ENCODE peak calls at places on chromosomes 11 and 22, in six cellular contexts. Y, U, N, B, Z and P are unnamed samples. For H3K4me1, the result is how much of the 10 kb centered on the place peaks cover.

GRCh38 chr11:120682866-120683265 is 171.3 kb downstream of the GRIK4 start:
- DNase-seq in Y (no peak), U (no peak), N (no peak), B (no peak), Z (no peak), P (no peak)

GRCh38 chr11:44955019-44955738 is 4.5 kb upstream of the TP53I11 start:
- DNase-seq in Y (no peak), U (no peak), N (no peak), B (no peak), Z (peak), P (no peak)

GRCh38 chr11:27058456-27058855 is 17.8 kb downstream of the BBOX1 start:
- DNase-seq in Y (no peak), U (no peak), N (no peak), B (no peak), Z (no peak), P (no peak)

GRCh38 chr11:84313830-84314359 is 1027.7 kb upstream of the CCDC90B start:
- DNase-seq in Y (no peak), U (no peak), N (no peak), B (no peak), Z (no peak), P (no peak)

GRCh38 chr11:128551641-128552335 is 35.6 kb downstream of the ETS1 start:
- DNase-seq in Y (no peak), U (no peak), N (no peak), B (no peak), Z (no peak), P (no peak)

GRCh38 chr11:872799-873198 is 30.1 kb downstream of the TSPAN4 start:
- DNase-seq in Y (no peak), U (no peak), N (no peak), B (no peak), Z (no peak), P (no peak)

GRCh38 chr11:116605543-116605942 is 167.2 kb downstream of the BUD13 start:
- DNase-seq in Y (peak), U (no peak), N (no peak), B (no peak), Z (peak), P (no peak)

GRCh38 chr11:40759341-40759740 is 700.1 kb downstream of the LRRC4C start:
- DNase-seq in Y (no peak), U (no peak), N (no peak), B (no peak), Z (no peak), P (no peak)

GRCh38 chr22:31128156-31128555 is 5.4 kb downstream of the INPP5J start:
- DNase-seq in Y (no peak), U (no peak), N (no peak), B (no peak), Z (no peak), P (no peak)

GRCh38 chr11:32940865-32941264 is 48.3 kb downstream of the QSER1 start:
- DNase-seq in Y (no peak), U (no peak), N (no peak), B (no peak), Z (no peak), P (no peak)

GRCh38 chr11:121459413-121460041 is 6.8 kb upstream of the SORL1-AS1 start:
- DNase-seq in Y (no peak), U (no peak), N (no peak), B (no peak), Z (no peak), P (no peak)

GRCh38 chr22:49956418-49956770 is 4.2 kb upstream of the PIM3 start:
- DNase-seq in Y (no peak), U (no peak), N (no peak), B (no peak), Z (no peak), P (no peak)

GRCh38 chr11:25613899-25614298 is 718.0 kb upstream of the ANO3 start:
- DNase-seq in Y (no peak), U (no peak), N (no peak), B (no peak), Z (no peak), P (no peak)

GRCh38 chr11:131544591-131544990 is 174.2 kb downstream of the NTM start:
- DNase-seq in Y (peak), U (no peak), N (no peak), B (no peak), Z (no peak), P (no peak)

GRCh38 chr11:70470127-70470526 is 71.8 kb downstream of the CTTN start:
- DNase-seq in Y (no peak), U (no peak), N (no peak), B (no peak), Z (no peak), P (no peak)

GRCh38 chr11:62713343-62713742 is 5.9 kb downstream of the GNG3 start:
- DNase-seq in Y (no peak), U (no peak), N (no peak), B (no peak), Z (no peak), P (no peak)

GRCh38 chr11:68683952-68684384 is 376 bp upstream of the GAL start:
- DNase-seq in Y (no peak), U (no peak), N (no peak), B (no peak), Z (no peak), P (peak)

GRCh38 chr11:118224512-118225180 is at the start of gene JAML:
- DNase-seq in Y (no peak), U (peak), N (no peak), B (peak), Z (no peak), P (no peak)

GRCh38 chr11:129302386-129303101 is 73.1 kb upstream of the BARX2 start:
- DNase-seq in Y (no peak), U (no peak), N (no peak), B (no peak), Z (no peak), P (no peak)

GRCh38 chr11:26188559-26188958 is 143.4 kb upstream of the ANO3 start:
- DNase-seq in Y (no peak), U (no peak), N (no peak), B (no peak), Z (no peak), P (no peak)

GRCh38 chr22:25153961-25154685 is 45.5 kb upstream of the CRYBB3 start:
- DNase-seq in Y (peak), U (no peak), N (no peak), B (no peak), Z (peak), P (peak)

GRCh38 chr11:2931771-2932738 is 2.8 kb upstream of the PHLDA2 start:
- DNase-seq in Y (no peak), U (no peak), N (no peak), B (no peak), Z (no peak), P (peak)

GRCh38 chr11:125871391-125872137 is 15.9 kb upstream of the HYLS1 start:
- DNase-seq in Y (peak), U (no peak), N (no peak), B (no peak), Z (no peak), P (no peak)

GRCh38 chr11:41499429-41499828 is 40.0 kb upstream of the LRRC4C start:
- DNase-seq in Y (peak), U (no peak), N (no peak), B (no peak), Z (no peak), P (no peak)

GRCh38 chr22:50628543-50629134 is 687 bp upstream of the ARSA start:
- DNase-seq in Y (no peak), U (peak), N (no peak), B (no peak), Z (no peak), P (peak)

GRCh38 chr11:15793032-15793996 is 563.0 kb downstream of the SOX6 start:
- DNase-seq in Y (no peak), U (no peak), N (no peak), B (no peak), Z (no peak), P (no peak)

GRCh38 chr11:82701847-82702520 is 31.7 kb downstream of the FAM181B start:
- DNase-seq in Y (peak), U (no peak), N (no peak), B (no peak), Z (no peak), P (no peak)

GRCh38 chr11:44024977-44025376 is 22.8 kb upstream of the ACCSL start:
- DNase-seq in Y (no peak), U (no peak), N (no peak), B (no peak), Z (no peak), P (no peak)

GRCh38 chr11:6321961-6322362 is 1.7 kb upstream of the CAVIN3 start:
- DNase-seq in Y (peak), U (no peak), N (peak), B (no peak), Z (no peak), P (no peak)

GRCh38 chr11:98040061-98040808 is 980.5 kb upstream of the CNTN5 start:
- DNase-seq in Y (no peak), U (no peak), N (no peak), B (no peak), Z (no peak), P (no peak)

GRCh38 chr11:84722583-84723108 is 904.5 kb downstream of the DLG2 start:
- DNase-seq in Y (peak), U (no peak), N (no peak), B (no peak), Z (no peak), P (no peak)

GRCh38 chr11:13777341-13777985 is 109.0 kb downstream of the FAR1 start:
- DNase-seq in Y (peak), U (no peak), N (no peak), B (no peak), Z (no peak), P (no peak)

GRCh38 chr11:64268028-64268686 is 16.3 kb downstream of the BAD start:
- DNase-seq in Y (no peak), U (no peak), N (no peak), B (no peak), Z (no peak), P (no peak)

GRCh38 chr22:24503137-24503850 is 8.2 kb downstream of the UPB1 start:
- DNase-seq in Y (peak), U (peak), N (no peak), B (peak), Z (no peak), P (peak)

GRCh38 chr11:107769189-107769588 is 57.3 kb upstream of the SLN start:
- DNase-seq in Y (no peak), U (no peak), N (peak), B (no peak), Z (no peak), P (no peak)

GRCh38 chr11:63910605-63911195 is 6.3 kb downstream of the RCOR2 start:
- DNase-seq in Y (peak), U (no peak), N (no peak), B (no peak), Z (no peak), P (no peak)

GRCh38 chr11:105177658-105178057 is 38.1 kb upstream of the CARD18 start:
- DNase-seq in Y (no peak), U (no peak), N (no peak), B (no peak), Z (no peak), P (no peak)
- H3K4me1 ChIP-seq in Y (under half), U (under half), N (under half), B (under half), Z (under half), P (under half)

GRCh38 chr22:43006016-43006505 is 8.9 kb downstream of the PACSIN2 start:
- DNase-seq in Y (no peak), U (no peak), N (no peak), B (no peak), Z (no peak), P (no peak)

GRCh38 chr22:43008921-43009320 is 6.0 kb downstream of the PACSIN2 start:
- DNase-seq in Y (no peak), U (no peak), N (no peak), B (no peak), Z (no peak), P (no peak)

GRCh38 chr22:43008509-43008908 is 6.4 kb downstream of the PACSIN2 start:
- DNase-seq in Y (no peak), U (no peak), N (no peak), B (no peak), Z (peak), P (no peak)

GRCh38 chr22:43006753-43007152 is 8.2 kb downstream of the PACSIN2 start:
- DNase-seq in Y (no peak), U (no peak), N (no peak), B (no peak), Z (no peak), P (no peak)

GRCh38 chr22:43007519-43008102 is 7.3 kb downstream of the PACSIN2 start:
- DNase-seq in Y (no peak), U (no peak), N (no peak), B (no peak), Z (no peak), P (no peak)
- H3K27ac ChIP-seq in Y (no peak), U (no peak), N (no peak), B (no peak), Z (peak), P (no peak)

GRCh38 chr11:57031541-57031940 is 42.8 kb downstream of the OR5AK2 start:
- DNase-seq in Y (no peak), U (no peak), N (no peak), B (no peak), Z (no peak), P (no peak)
- H3K4me1 ChIP-seq in Y (under half), U (under half), N (under half), B (under half), Z (under half), P (under half)

GRCh38 chr11:10520562-10520961 is 20.4 kb downstream of the RNF141 start:
- DNase-seq in Y (no peak), U (no peak), N (no peak), B (no peak), Z (no peak), P (no peak)
- H3K27ac ChIP-seq in Y (no peak), U (no peak), N (no peak), B (no peak), Z (peak), P (no peak)

DNA sequence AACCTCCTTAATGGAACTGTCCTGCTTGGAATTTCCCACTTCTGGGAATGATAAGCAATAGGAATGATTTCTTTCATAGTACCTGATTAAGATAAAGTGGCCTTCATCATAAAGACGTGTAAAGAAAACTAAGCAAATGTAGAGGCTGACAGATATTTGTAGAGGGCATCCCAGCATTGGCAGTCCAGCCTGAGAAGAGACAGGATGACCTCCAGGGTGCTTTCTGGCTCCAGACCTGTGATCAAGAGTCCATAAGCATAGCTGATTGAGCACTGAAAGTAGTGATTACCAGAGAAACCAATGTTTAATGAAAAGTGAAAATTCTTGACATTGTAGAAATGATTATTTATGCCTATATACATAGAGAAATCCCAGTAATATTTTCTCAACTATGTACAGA is 33.6 kb downstream of the YAP1 start:
- DNase-seq in Y (no peak), U (no peak), N (no peak), B (no peak), Z (no peak), P (no peak)
- H3K4me1 ChIP-seq in Y (under half), U (under half), N (under half), B (under half), Z (under half), P (under half)

GRCh38 chr11:57387284-57388030 is 3.0 kb downstream of the PRG2 start:
- DNase-seq in Y (no peak), U (no peak), N (no peak), B (no peak), Z (no peak), P (no peak)
- H3K27ac ChIP-seq in Y (no peak), U (no peak), N (no peak), B (no peak), Z (no peak), P (no peak)

GRCh38 chr22:39943941-39944624 is 16.1 kb upstream of the TMA7B start:
- DNase-seq in Y (no peak), U (no peak), N (no peak), B (no peak), Z (no peak), P (no peak)

GRCh38 chr22:39949964-39950737 is 10.0 kb upstream of the TMA7B start:
- DNase-seq in Y (no peak), U (no peak), N (no peak), B (no peak), Z (no peak), P (no peak)

GRCh38 chr22:39946571-39947407 is 13.4 kb upstream of the TMA7B start:
- DNase-seq in Y (no peak), U (no peak), N (no peak), B (no peak), Z (no peak), P (no peak)

GRCh38 chr22:39943366-39943765 is 16.8 kb upstream of the TMA7B start:
- DNase-seq in Y (peak), U (no peak), N (no peak), B (no peak), Z (no peak), P (no peak)

GRCh38 chr22:39947488-39948216 is 12.5 kb upstream of the TMA7B start:
- DNase-seq in Y (no peak), U (no peak), N (no peak), B (no peak), Z (no peak), P (no peak)
- H3K4me1 ChIP-seq in Y (under half), U (half or more), N (under half), B (half or more), Z (under half), P (under half)

GRCh38 chr11:75281469-75282095 is 41.0 kb downstream of the TPBGL start:
- DNase-seq in Y (no peak), U (no peak), N (no peak), B (no peak), Z (no peak), P (no peak)
- H3K27ac ChIP-seq in Y (no peak), U (no peak), N (peak), B (no peak), Z (no peak), P (no peak)

GRCh38 chr22:39314251-39314971 is 5.0 kb downstream of the RPL3 start:
- DNase-seq in Y (no peak), U (no peak), N (no peak), B (no peak), Z (no peak), P (no peak)
- H3K4me1 ChIP-seq in Y (under half), U (under half), N (half or more), B (under half), Z (under half), P (half or more)

GRCh38 chr11:66749091-66749490 is 20.1 kb upstream of the SPTBN2 start:
- DNase-seq in Y (no peak), U (no peak), N (no peak), B (no peak), Z (no peak), P (no peak)

GRCh38 chr11:66743271-66743968 is 14.4 kb upstream of the SPTBN2 start:
- DNase-seq in Y (peak), U (no peak), N (no peak), B (no peak), Z (no peak), P (peak)

GRCh38 chr11:66744485-66745355 is 15.7 kb upstream of the SPTBN2 start:
- DNase-seq in Y (peak), U (peak), N (no peak), B (peak), Z (peak), P (peak)

GRCh38 chr11:66747480-66747879 is 18.5 kb upstream of the SPTBN2 start:
- DNase-seq in Y (no peak), U (no peak), N (no peak), B (no peak), Z (no peak), P (no peak)

GRCh38 chr11:66745356-66746235 is 16.6 kb upstream of the SPTBN2 start:
- DNase-seq in Y (peak), U (peak), N (no peak), B (no peak), Z (no peak), P (no peak)
- H3K27ac ChIP-seq in Y (no peak), U (no peak), N (peak), B (no peak), Z (peak), P (peak)